ENCODE peak calls at places on chromosomes 7 and 10, in four cellular contexts. W, U, C and V are unnamed samples. For H3K4me1, the result is how much of the 10 kb centered on the place peaks cover.

GRCh38 chr7:90239050-90239449 is 5.9 kb upstream of the CFAP69 start:
- DNase-seq in C (no peak), U (no peak), W (no peak), V (no peak)

GRCh38 chr7:66379761-66380160 is 174.6 kb downstream of the TPST1 start:
- DNase-seq in U (no peak), W (no peak), C (no peak), V (no peak)

GRCh38 chr10:50431791-50432190 is 180.5 kb upstream of the ASAH2 start:
- DNase-seq in C (no peak), W (no peak), U (no peak), V (no peak)

GRCh38 chr10:130498934-130499333 is 362.7 kb downstream of the GLRX3 start:
- DNase-seq in W (no peak), C (no peak), U (no peak), V (no peak)

GRCh38 chr7:108016841-108017775 is 14.1 kb upstream of the LAMB1 start:
- DNase-seq in U (peak), W (peak), C (no peak), V (peak)

GRCh38 chr7:155756322-155756721 is 55.9 kb downstream of the SHH start:
- DNase-seq in C (no peak), W (no peak), U (no peak), V (no peak)

GRCh38 chr7:111639894-111640293 is 77.6 kb upstream of the IMMP2L start:
- DNase-seq in U (no peak), W (no peak), C (no peak), V (no peak)

GRCh38 chr7:100493476-100494264 is 9.9 kb downstream of the NYAP1 start:
- DNase-seq in U (peak), W (peak), C (no peak), V (no peak)

GRCh38 chr10:120465138-120465537 is 8.1 kb downstream of the PLPP4 start:
- DNase-seq in U (no peak), C (no peak), W (no peak), V (no peak)

GRCh38 chr10:97546441-97547340 is 25.9 kb upstream of the ANKRD2 start:
- DNase-seq in C (no peak), W (no peak), U (no peak), V (no peak)

GRCh38 chr7:7719235-7719634 is 828 bp upstream of the RPA3 start:
- DNase-seq in C (no peak), W (no peak), U (peak), V (peak)

GRCh38 chr7:84399661-84400060 is 205.1 kb upstream of the SEMA3A start:
- DNase-seq in W (no peak), C (no peak), U (no peak), V (no peak)

GRCh38 chr10:68103237-68103866 is 5.9 kb upstream of the MYPN start:
- DNase-seq in W (no peak), U (no peak), C (no peak), V (no peak)

DNA sequence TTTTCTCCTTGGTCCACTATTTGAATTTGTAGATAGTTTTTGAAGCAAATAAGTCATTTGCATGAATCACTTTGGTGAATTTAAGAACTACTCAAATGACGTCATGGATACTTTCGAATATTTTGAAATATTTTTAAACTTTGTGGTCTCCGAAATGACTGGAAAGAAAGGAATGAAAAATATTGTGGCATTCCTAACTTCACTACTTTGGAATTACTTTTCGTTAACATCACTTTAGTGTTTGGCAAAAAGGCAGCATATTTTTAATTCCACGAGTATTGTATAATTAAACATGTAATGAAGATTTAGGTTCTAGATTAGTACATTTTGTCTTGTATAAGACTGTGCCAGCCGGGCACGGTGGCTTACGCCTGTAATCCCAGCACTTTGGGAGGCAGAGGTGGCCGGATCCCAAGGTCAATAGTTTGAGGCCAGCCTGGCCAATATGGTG is 35.3 kb upstream of the ZRANB1 start:
- DNase-seq in W (no peak), C (no peak), U (no peak), V (no peak)
- TF ChIP-seq CHD2 in W (no peak), C (no peak), U (no peak), V (no peak)

DNA sequence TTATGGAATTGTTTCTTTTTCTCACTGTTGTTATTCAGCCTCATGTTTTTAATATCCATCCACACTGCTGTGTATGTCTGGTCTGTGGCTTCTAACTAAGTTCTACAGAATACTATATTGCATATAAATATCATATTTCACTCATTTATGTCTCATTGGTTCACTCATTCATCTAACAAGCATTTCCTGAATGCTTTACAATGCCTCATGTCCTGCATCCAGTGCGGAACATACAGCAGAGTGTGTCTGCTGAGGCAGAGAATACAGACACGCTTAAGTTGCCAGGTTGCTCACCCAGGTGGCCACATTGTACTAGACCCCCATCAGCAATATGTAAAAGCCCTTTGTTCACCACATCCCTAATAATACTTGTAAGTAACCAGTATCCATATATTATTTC is 111.8 kb upstream of the CNTNAP2 start:
- DNase-seq in W (no peak), U (no peak), C (no peak), V (no peak)
- TF ChIP-seq JUN in W (no peak), U (no peak), C (no peak), V (no peak)

GRCh38 chr10:72375173-72375572 is 20.5 kb upstream of the DNAJB12 start:
- DNase-seq in U (no peak), W (no peak), C (no peak), V (no peak)
- H3K4me1 ChIP-seq in U (under half), W (under half), C (under half), V (under half)

GRCh38 chr10:126042354-126042753 is 146.0 kb downstream of the FANK1 start:
- DNase-seq in C (no peak), U (no peak), W (no peak), V (no peak)
- TF ChIP-seq CHD2 in C (no peak), U (no peak), W (no peak), V (no peak)

GRCh38 chr10:132647424-132647823 is 109.8 kb downstream of the INPP5A start:
- DNase-seq in W (no peak), C (no peak), U (no peak), V (no peak)
- TF ChIP-seq JUN in W (no peak), C (no peak), U (no peak), V (no peak)